ENCODE peak calls at places on chromosomes 16 and 17, in five cellular contexts. R is H9, M is C1 segment of cervical spinal cord, V is nucleus accumbens, T is A549. N is an unnamed sample.
A peak's percentile ranks its signal among the peaks of the same experiment; 100 is the strongest.

GRCh38 chr17:17702821-17703607 is 21.8 kb downstream of the RAI1 start:
- DNase-seq in R (peak; percentile 90), M (no peak), V (no peak), T (no peak), N (peak; percentile 77)

GRCh38 chr17:40664582-40665333 is at the start of gene KRT222:
- DNase-seq in R (no peak), M (no peak), V (peak; percentile 6), T (no peak), N (no peak)

GRCh38 chr16:65737831-65738230 is 616.0 kb upstream of the CDH11 start:
- DNase-seq in R (no peak), M (no peak), V (no peak), T (no peak), N (no peak)

GRCh38 chr17:55463600-55463999 is 42.0 kb upstream of the MMD start:
- DNase-seq in R (no peak), M (no peak), V (no peak), T (no peak), N (no peak)

GRCh38 chr16:24685539-24686432 is 43.7 kb upstream of the TNRC6A start:
- DNase-seq in R (peak; percentile 74), M (peak; percentile 57), V (peak; percentile 20), T (peak; percentile 58), N (peak; percentile 86)

GRCh38 chr16:79918916-79919315 is 318.4 kb upstream of the MAF start:
- DNase-seq in R (no peak), M (no peak), V (no peak), T (no peak), N (no peak)

GRCh38 chr16:66678314-66678713 is 18.2 kb downstream of the CMTM4 start:
- DNase-seq in R (no peak), M (no peak), V (no peak), T (no peak), N (no peak)

GRCh38 chr16:67191995-67192681 is at the start of gene E2F4:
- DNase-seq in R (peak; percentile 91), M (peak; percentile 89), V (peak; percentile 90), T (peak; percentile 90), N (peak; percentile 95)

GRCh38 chr16:73615256-73615655 is 567.3 kb upstream of the ZFHX3 start:
- DNase-seq in R (no peak), M (no peak), V (no peak), T (no peak), N (no peak)

GRCh38 chr16:84169765-84170310 is 17.0 kb downstream of the TAF1C start:
- DNase-seq in R (no peak), M (no peak), V (no peak), T (no peak), N (no peak)

GRCh38 chr17:47801176-47801765 is 20.3 kb downstream of the OSBPL7 start:
- DNase-seq in R (no peak), M (no peak), V (no peak), T (no peak), N (no peak)

GRCh38 chr16:68689921-68690320 is 44.8 kb downstream of the CDH3 start:
- DNase-seq in R (no peak), M (no peak), V (no peak), T (no peak), N (no peak)

GRCh38 chr17:81898029-81898866 is 3.8 kb upstream of the NPB start:
- DNase-seq in R (no peak), M (no peak), V (no peak), T (peak; percentile 69), N (peak; percentile 76)

GRCh38 chr16:86756882-86757703 is 178.7 kb downstream of the FOXL1 start:
- DNase-seq in R (no peak), M (no peak), V (no peak), T (no peak), N (no peak)